ENCODE peak calls at places on chromosomes 11 and 22, in eight cellular contexts. O, Q, C, Y, M, H, J and A are unnamed samples.

GRCh38 chr11:71423181-71423790 is 24.9 kb downstream of the DHCR7 start:
- DNase-seq in J (no peak), H (no peak), Q (no peak), C (no peak), M (no peak), O (no peak), Y (no peak), A (no peak)

GRCh38 chr11:132367293-132367692 is 996.9 kb downstream of the NTM start:
- DNase-seq in C (no peak), M (no peak), Q (no peak), J (no peak), Y (no peak), O (no peak), H (no peak), A (no peak)

GRCh38 chr22:30386960-30387848 is at the start of gene RNF215:
- DNase-seq in J (peak; percentile 68), M (peak; percentile 75), H (peak; percentile 80), Y (peak; percentile 82), O (peak; percentile 66), C (peak; percentile 75), Q (peak; percentile 85), A (peak; percentile 78)

GRCh38 chr11:1281974-1282365 is 27.5 kb downstream of the TOLLIP start:
- DNase-seq in Y (no peak), O (no peak), J (no peak), M (no peak), C (no peak), Q (no peak), H (no peak), A (no peak)

GRCh38 chr11:37402663-37403062 is 804.6 kb upstream of the RAG2 start:
- DNase-seq in Y (no peak), M (no peak), H (no peak), O (no peak), J (no peak), C (no peak), Q (no peak), A (no peak)

GRCh38 chr11:94880216-94880615 is 93.1 kb downstream of the CWC15 start:
- DNase-seq in C (no peak), Y (no peak), H (no peak), O (peak; percentile 58), M (peak; percentile 43), J (no peak), Q (no peak), A (no peak)

GRCh38 chr11:63663809-63664208 is 7.4 kb downstream of the ATL3 start:
- DNase-seq in M (peak; percentile 80), Q (no peak), Y (no peak), H (no peak), J (no peak), O (peak; percentile 80), C (no peak), A (no peak)

GRCh38 chr11:10659339-10660216 is 34.0 kb downstream of the IRAG1 start:
- DNase-seq in Y (no peak), O (peak; percentile 95), Q (no peak), C (no peak), J (no peak), H (peak; percentile 65), M (peak; percentile 94), A (no peak)

GRCh38 chr11:3155691-3156258 is 9.3 kb downstream of the OSBPL5 start:
- DNase-seq in M (peak; percentile 61), O (no peak), C (no peak), H (no peak), J (no peak), Q (no peak), Y (no peak), A (no peak)